ENCODE peak calls at places on chromosome 2, in ten cellular contexts. Y is A549, A is esophagus squamous epithelium, P is transverse colon, O is IMR-90, W is sigmoid colon, U is ovary, F is esophagus muscularis mucosa, Q is spleen, D is stomach. M is an unnamed sample.
A peak's percentile ranks its signal among the peaks of the same experiment; 100 is the strongest.

GRCh38 chr2:201828235-201828634 is 21.9 kb downstream of the CDK15 start:
- DNase-seq in Y (no peak), A (no peak), P (no peak), O (no peak), W (no peak), U (no peak), F (no peak), Q (no peak), D (no peak), M (no peak)

GRCh38 chr2:237056271-237056875 is 29.3 kb upstream of the COPS8 start:
- DNase-seq in Y (no peak), A (no peak), P (no peak), O (no peak), W (no peak), U (no peak), F (no peak), Q (no peak), D (no peak), M (no peak)

GRCh38 chr2:241797441-241798080 is 11.4 kb upstream of the NEU4 start:
- DNase-seq in Y (no peak), A (no peak), P (peak; percentile 57), O (no peak), W (no peak), U (peak; percentile 38), F (no peak), Q (peak; percentile 62), D (no peak), M (peak; percentile 15)

GRCh38 chr2:190695739-190696138 is 46.9 kb downstream of the NAB1 start:
- DNase-seq in Y (no peak), A (no peak), P (no peak), O (peak; percentile 17), W (no peak), U (no peak), F (no peak), Q (no peak), D (no peak), M (no peak)

GRCh38 chr2:101251844-101252407 is 760 bp upstream of the CNOT11 start:
- DNase-seq in Y (peak; percentile 36), A (no peak), P (peak; percentile 60), O (no peak), W (no peak), U (no peak), F (no peak), Q (no peak), D (peak; percentile 69), M (no peak)

GRCh38 chr2:182941939-182942338 is 75.5 kb upstream of the FRZB start:
- DNase-seq in Y (no peak), A (no peak), P (no peak), O (peak; percentile 70), W (no peak), U (no peak), F (no peak), Q (no peak), D (no peak), M (no peak)

GRCh38 chr2:18465979-18466378 is 94.5 kb downstream of the RDH14 start:
- DNase-seq in Y (no peak), A (no peak), P (no peak), O (peak; percentile 44), W (no peak), U (no peak), F (no peak), Q (no peak), D (no peak), M (no peak)

GRCh38 chr2:177673602-177674595 is 281.3 kb downstream of the AGPS start:
- DNase-seq in Y (peak; percentile 6), A (no peak), P (no peak), O (no peak), W (no peak), U (no peak), F (no peak), Q (no peak), D (no peak), M (no peak)

GRCh38 chr2:54209379-54209778 is 46.6 kb downstream of the TSPYL6 start:
- DNase-seq in Y (no peak), A (no peak), P (no peak), O (no peak), W (no peak), U (no peak), F (no peak), Q (no peak), D (no peak), M (no peak)

GRCh38 chr2:147214900-147215299 is 629.9 kb upstream of the ACVR2A start:
- DNase-seq in Y (no peak), A (no peak), P (no peak), O (no peak), W (no peak), U (no peak), F (no peak), Q (no peak), D (no peak), M (no peak)

GRCh38 chr2:235641956-235642355 is 148.1 kb downstream of the AGAP1 start:
- DNase-seq in Y (no peak), A (no peak), P (no peak), O (no peak), W (no peak), U (no peak), F (no peak), Q (no peak), D (no peak), M (no peak)
- H3K27ac ChIP-seq in Y (peak overlapping the region; percentile 59), A (no peak overlapping the region), P (peak overlapping the region; percentile 81), O (peak overlapping the region; percentile 73), W (peak overlapping the region; percentile 84), U (no peak overlapping the region), F (peak overlapping the region; percentile 88), Q (no peak overlapping the region), D (peak overlapping the region; percentile 86), M (no peak overlapping the region)

DNA sequence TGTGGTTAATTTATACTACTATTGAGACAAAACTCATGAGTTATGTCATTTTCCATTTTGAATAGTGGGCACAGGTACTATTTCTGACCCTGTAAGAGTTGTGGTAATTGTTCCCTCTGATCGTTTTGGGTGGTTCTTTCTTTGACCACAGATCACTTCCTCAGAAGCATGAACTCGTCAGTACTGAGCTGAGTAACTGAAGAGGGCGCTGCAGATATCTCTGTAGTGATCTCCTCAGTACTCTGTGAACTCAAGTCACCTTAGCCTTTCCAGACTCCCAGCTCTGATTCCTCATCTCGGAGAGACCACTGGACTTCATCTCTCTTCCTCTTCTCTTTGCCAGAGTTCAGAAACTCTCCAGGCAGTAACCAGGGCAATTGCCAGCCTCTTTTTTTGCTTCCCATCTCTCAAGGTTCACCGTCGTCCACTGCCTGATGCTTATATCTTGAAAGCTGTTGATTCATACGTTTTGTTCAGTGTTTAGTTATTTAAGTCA is 9.4 kb upstream of the IL1RL1 start:
- DNase-seq in Y (peak; percentile 40), A (no peak), P (peak; percentile 41), O (peak; percentile 32), W (no peak), U (no peak), F (no peak), Q (no peak), D (no peak), M (peak; percentile 71)
- TF ChIP-seq CTCF in Y (no peak), A (peak; percentile 37), P (peak; percentile 34), O (peak; percentile 26), W (no peak), U (no peak), F (peak; percentile 2), Q (no peak), D (no peak), M (no peak)

GRCh38 chr2:8539743-8540551 is 141.9 kb upstream of the ID2 start:
- DNase-seq in Y (no peak), A (no peak), P (peak; percentile 69), O (no peak), W (no peak), U (no peak), F (no peak), Q (peak; percentile 78), D (peak; percentile 68), M (peak; percentile 79)
- TF ChIP-seq POLR2A in Y (no peak), A (no peak), P (peak; percentile 44), O (no peak), W (no peak), U (no peak), F (no peak), Q (no peak), D (no peak), M (no peak)

DNA sequence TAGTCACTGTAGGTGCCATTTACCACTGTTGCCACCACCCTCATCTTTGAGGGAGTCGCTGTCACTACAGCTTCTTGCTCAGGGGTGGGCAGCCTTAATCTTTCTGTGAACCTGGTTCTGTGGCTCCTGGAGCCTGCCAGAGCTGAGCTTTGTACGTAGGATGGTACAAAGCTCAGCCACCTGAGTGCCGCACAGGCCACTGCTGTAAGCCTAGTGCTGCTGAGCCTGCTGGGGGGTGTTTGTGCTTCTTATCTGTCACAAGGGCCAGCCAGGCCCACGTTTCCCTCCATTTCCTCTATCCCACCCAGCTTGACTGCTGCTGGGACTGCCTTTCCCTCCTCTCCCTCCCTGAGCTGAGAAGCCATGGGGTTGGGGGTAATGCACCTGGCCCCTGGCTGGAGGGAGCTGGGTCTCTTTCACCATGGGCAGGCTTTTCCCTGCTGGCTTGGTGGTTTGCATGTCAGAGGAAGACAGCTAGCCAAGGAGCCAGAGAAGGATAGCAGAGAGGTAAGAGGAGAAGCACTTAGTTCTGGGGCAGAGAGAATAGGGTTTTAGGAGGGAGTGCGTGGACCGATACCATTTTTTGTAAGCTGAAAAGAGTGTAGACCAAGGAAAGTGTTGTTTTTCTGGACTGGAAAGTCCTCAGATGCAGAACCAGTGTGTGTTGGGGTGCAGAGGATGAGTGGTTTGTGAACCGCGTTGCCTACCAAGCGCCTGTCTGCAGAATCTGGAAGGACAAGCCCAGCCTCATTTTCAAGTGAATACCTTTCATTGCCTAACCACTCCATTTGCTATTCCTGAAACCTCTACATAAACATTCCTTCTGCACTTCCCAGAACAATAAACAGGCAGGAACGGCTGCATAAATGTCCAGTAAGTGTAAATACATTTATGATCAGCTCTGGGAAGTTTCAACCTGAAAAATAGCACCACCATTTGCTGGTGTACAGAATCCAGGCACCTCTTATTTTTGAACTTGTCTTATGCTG is 45.1 kb upstream of the FHL2 start:
- DNase-seq in Y (no peak), A (no peak), P (peak; percentile 17), O (peak; percentile 50), W (no peak), U (no peak), F (no peak), Q (no peak), D (no peak), M (no peak)
- H3K27ac ChIP-seq in Y (no peak overlapping the region), A (no peak overlapping the region), P (peak overlapping the region; percentile 66), O (peak overlapping the region; percentile 35), W (no peak overlapping the region), U (no peak overlapping the region), F (no peak overlapping the region), Q (no peak overlapping the region), D (peak overlapping the region; percentile 25), M (no peak overlapping the region)

M was measured in upper lobe of left lung.